ENCODE peak calls at places on chromosome 16, in seven cellular contexts. C is myocyte; B is fibroblast of pulmonary artery; R is activated gamma-delta T cell treated with anti-CD3 and anti-CD28 coated beads, Interleukin-2, amount 50 U/mL, for 16 hours; T is GM23248; X is upper lobe of right lung; J is heart left ventricle. H is an unnamed sample.

GRCh38 chr16:71351558-71351901 is 7.0 kb upstream of the CALB2 start:
- DNase-seq in C (no peak), B (no peak), R (no peak), T (no peak), X (no peak), J (no peak), H (no peak)

GRCh38 chr16:88782454-88783390 is 2.3 kb downstream of the PIEZO1 start:
- DNase-seq in C (peak; percentile 59), B (no peak), R (no peak), T (peak; percentile 96), X (no peak), J (no peak), H (peak; percentile 90)

GRCh38 chr16:29993903-29994612 is 1.4 kb downstream of the HIRIP3 start:
- DNase-seq in C (no peak), B (no peak), R (no peak), T (no peak), X (no peak), J (no peak), H (no peak)

GRCh38 chr16:66189951-66190350 is 176.5 kb upstream of the CDH5 start:
- DNase-seq in C (peak; percentile 42), B (peak; percentile 63), R (no peak), T (peak; percentile 75), X (no peak), J (no peak), H (peak; percentile 75)

GRCh38 chr16:56776562-56776961 is 46.6 kb downstream of the NUP93 start:
- DNase-seq in C (no peak), B (peak; percentile 73), R (no peak), T (peak; percentile 63), X (no peak), J (peak; percentile 13), H (peak; percentile 31)

GRCh38 chr16:7405166-7405565 is 72.5 kb downstream of the RBFOX1 start:
- DNase-seq in C (peak; percentile 79), B (no peak), R (no peak), T (no peak), X (peak; percentile 85), J (peak; percentile 47), H (no peak)

GRCh38 chr16:56513972-56514371 is 5.9 kb downstream of the BBS2 start:
- DNase-seq in C (peak; percentile 71), B (peak; percentile 77), R (peak; percentile 31), T (peak; percentile 71), X (no peak), J (no peak), H (peak; percentile 63)

GRCh38 chr16:48623304-48624016 is 13.5 kb upstream of the N4BP1 start:
- DNase-seq in C (peak; percentile 85), B (peak; percentile 88), R (peak; percentile 67), T (peak; percentile 94), X (peak; percentile 93), J (peak; percentile 82), H (peak; percentile 95)

GRCh38 chr16:84703671-84704070 is 3.9 kb downstream of the USP10 start:
- DNase-seq in C (peak; percentile 62), B (no peak), R (no peak), T (no peak), X (no peak), J (no peak), H (no peak)

GRCh38 chr16:10683160-10683559 is 11.6 kb downstream of the TEKT5 start:
- DNase-seq in C (no peak), B (no peak), R (no peak), T (no peak), X (peak; percentile 58), J (no peak), H (no peak)

GRCh38 chr16:18829221-18829620 is 27.9 kb upstream of the ARL6IP1 start:
- DNase-seq in C (no peak), B (no peak), R (no peak), T (no peak), X (no peak), J (no peak), H (no peak)

GRCh38 chr16:1277945-1278282 is 22.0 kb downstream of the TPSD1 start:
- DNase-seq in C (no peak), B (no peak), R (no peak), T (no peak), X (no peak), J (no peak), H (no peak)

GRCh38 chr16:57984443-57985203 is 13.7 kb upstream of the CNGB1 start:
- DNase-seq in C (peak; percentile 18), B (peak; percentile 76), R (peak; percentile 78), T (peak; percentile 59), X (peak; percentile 95), J (peak; percentile 79), H (peak; percentile 69)

GRCh38 chr16:2159052-2159838 is 3.7 kb downstream of the TRAF7 start:
- DNase-seq in C (peak; percentile 69), B (peak; percentile 85), R (no peak), T (peak; percentile 82), X (no peak), J (no peak), H (peak; percentile 64)

GRCh38 chr16:49757744-49758069 is 98.2 kb downstream of the ZNF423 start:
- DNase-seq in C (no peak), B (no peak), R (no peak), T (no peak), X (no peak), J (no peak), H (no peak)

GRCh38 chr16:27335349-27336052 is 21.7 kb downstream of the IL4R start:
- DNase-seq in C (no peak), B (peak; percentile 39), R (no peak), T (peak; percentile 83), X (no peak), J (no peak), H (peak; percentile 37)

GRCh38 chr16:31273187-31273586 is 13.4 kb downstream of the ITGAM start:
- DNase-seq in C (no peak), B (no peak), R (no peak), T (no peak), X (no peak), J (no peak), H (no peak)

GRCh38 chr16:2152695-2153506 is 2.7 kb upstream of the TRAF7 start:
- DNase-seq in C (no peak), B (no peak), R (no peak), T (peak; percentile 23), X (no peak), J (no peak), H (no peak)

GRCh38 chr16:3454093-3454492 is 10.6 kb downstream of the NAA60 start:
- DNase-seq in C (peak; percentile 28), B (no peak), R (no peak), T (peak; percentile 25), X (no peak), J (no peak), H (no peak)